ENCODE peak calls at places on chromosomes 2 and 18, in four cellular contexts. One of them, this sample, is unnamed. For H3K27me3, the result is how much of the 10 kb centered on the place peaks cover.

GRCh38 chr2:62156861-62157496 is 38.9 kb upstream of the B3GNT2 start:
- DNase-seq in IMR-90: no peak
- DNase-seq in adrenal gland: no peak
- DNase-seq in pancreas: no peak
- DNase-seq in this sample: no peak

GRCh38 chr2:240353944-240354343 is 81.5 kb upstream of the GPC1 start:
- DNase-seq in adrenal gland: no peak
- DNase-seq in pancreas: no peak
- DNase-seq in IMR-90: no peak
- DNase-seq in this sample: no peak

GRCh38 chr2:98085649-98086048 is 1.3 kb upstream of the VWA3B start:
- DNase-seq in IMR-90: no peak
- DNase-seq in adrenal gland: no peak
- DNase-seq in pancreas: no peak
- DNase-seq in this sample: no peak

GRCh38 chr2:196170202-196170680 is 1.1 kb downstream of the STK17B start:
- DNase-seq in adrenal gland: peak
- DNase-seq in IMR-90: peak
- DNase-seq in pancreas: peak
- DNase-seq in this sample: no peak

GRCh38 chr18:49137585-49137984 is 186.8 kb upstream of the SMAD7 start:
- DNase-seq in pancreas: no peak
- DNase-seq in adrenal gland: no peak
- DNase-seq in IMR-90: no peak
- DNase-seq in this sample: no peak

GRCh38 chr18:35406666-35407065 is 29.5 kb upstream of the ZNF396 start:
- DNase-seq in pancreas: no peak
- DNase-seq in IMR-90: no peak
- DNase-seq in adrenal gland: no peak
- DNase-seq in this sample: no peak

GRCh38 chr2:42092084-42092996 is 44.5 kb downstream of the PKDCC start:
- DNase-seq in adrenal gland: no peak
- DNase-seq in IMR-90: no peak
- DNase-seq in pancreas: no peak
- DNase-seq in this sample: no peak

GRCh38 chr18:3528251-3528650 is 78.3 kb downstream of the TGIF1 start:
- DNase-seq in pancreas: no peak
- DNase-seq in adrenal gland: peak
- DNase-seq in IMR-90: no peak
- DNase-seq in this sample: no peak

GRCh38 chr2:240815761-240816583 is 4.0 kb downstream of the KIF1A start:
- DNase-seq in adrenal gland: no peak
- DNase-seq in pancreas: no peak
- DNase-seq in IMR-90: no peak
- DNase-seq in this sample: no peak

GRCh38 chr2:71492112-71492511 is 38.8 kb downstream of the DYSF start:
- DNase-seq in adrenal gland: peak
- DNase-seq in IMR-90: no peak
- DNase-seq in pancreas: no peak
- DNase-seq in this sample: peak

GRCh38 chr2:88159955-88160415 is 10.2 kb upstream of the THNSL2 start:
- DNase-seq in IMR-90: peak
- DNase-seq in pancreas: no peak
- DNase-seq in adrenal gland: peak
- DNase-seq in this sample: peak

GRCh38 chr2:234911271-234911670 is 40.5 kb upstream of the SH3BP4 start:
- DNase-seq in adrenal gland: peak
- DNase-seq in IMR-90: peak
- DNase-seq in pancreas: no peak
- DNase-seq in this sample: no peak

GRCh38 chr18:63320041-63320689 is 596 bp upstream of the BCL2 start:
- DNase-seq in adrenal gland: peak
- DNase-seq in IMR-90: peak
- DNase-seq in pancreas: peak
- DNase-seq in this sample: peak

GRCh38 chr2:53646788-53647187 is 120.8 kb upstream of the CHAC2 start:
- DNase-seq in pancreas: no peak
- DNase-seq in IMR-90: no peak
- DNase-seq in adrenal gland: no peak
- DNase-seq in this sample: no peak

GRCh38 chr2:98899041-98899702 is 36.9 kb downstream of the CRACDL start:
- DNase-seq in adrenal gland: no peak
- DNase-seq in IMR-90: no peak
- DNase-seq in pancreas: no peak
- DNase-seq in this sample: no peak

GRCh38 chr2:74032909-74033261 is 48.2 kb downstream of the TET3 start:
- DNase-seq in adrenal gland: no peak
- DNase-seq in pancreas: no peak
- DNase-seq in IMR-90: no peak
- DNase-seq in this sample: no peak

GRCh38 chr2:29113027-29113686 is 2.1 kb upstream of the CLIP4 start:
- DNase-seq in adrenal gland: no peak
- DNase-seq in pancreas: no peak
- DNase-seq in IMR-90: peak
- DNase-seq in this sample: no peak

GRCh38 chr2:6864251-6864758 is 1.4 kb downstream of the CMPK2 start:
- DNase-seq in pancreas: no peak
- DNase-seq in IMR-90: no peak
- DNase-seq in adrenal gland: no peak
- DNase-seq in this sample: no peak

GRCh38 chr2:6865346-6866238 is at the start of gene CMPK2:
- DNase-seq in pancreas: peak
- DNase-seq in adrenal gland: peak
- DNase-seq in IMR-90: peak
- DNase-seq in this sample: peak

GRCh38 chr2:6864938-6865345 is 765 bp downstream of the CMPK2 start:
- DNase-seq in adrenal gland: peak
- DNase-seq in pancreas: no peak
- DNase-seq in IMR-90: no peak
- DNase-seq in this sample: peak

GRCh38 chr2:6866239-6866745 is 585 bp upstream of the CMPK2 start:
- DNase-seq in IMR-90: peak
- DNase-seq in pancreas: peak
- DNase-seq in adrenal gland: peak
- DNase-seq in this sample: no peak

DNA sequence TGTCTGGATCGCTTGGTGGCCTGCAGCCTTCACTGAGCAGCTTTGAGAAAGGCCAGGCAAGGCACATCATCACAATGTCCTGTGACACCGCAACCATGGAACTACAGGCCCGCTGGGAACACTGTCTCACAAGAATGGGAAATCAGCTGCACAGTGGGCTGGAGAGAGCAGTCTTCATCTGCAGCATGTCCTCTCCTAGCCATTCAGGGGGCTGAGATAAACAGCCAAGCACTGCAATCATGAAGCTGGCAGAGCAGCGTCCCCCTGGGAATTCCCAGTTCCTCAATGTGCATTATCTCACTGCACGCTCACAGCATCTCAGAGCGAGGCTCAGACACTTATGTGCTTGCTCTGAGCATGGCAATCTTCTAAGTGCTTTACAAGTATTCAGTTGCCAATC is 1.9 kb downstream of the CMPK2 start:
- DNase-seq in pancreas: no peak
- DNase-seq in IMR-90: no peak
- DNase-seq in adrenal gland: no peak
- DNase-seq in this sample: peak
- H3K27ac ChIP-seq in pancreas: no peak
- H3K27ac ChIP-seq in IMR-90: no peak
- H3K27ac ChIP-seq in adrenal gland: no peak
- H3K27ac ChIP-seq in this sample: peak

GRCh38 chr2:134774074-134774742 is 55.4 kb upstream of the TMEM163 start:
- DNase-seq in IMR-90: peak
- DNase-seq in pancreas: no peak
- DNase-seq in adrenal gland: peak
- DNase-seq in this sample: no peak

GRCh38 chr2:134771313-134771801 is 52.6 kb upstream of the TMEM163 start:
- DNase-seq in IMR-90: no peak
- DNase-seq in adrenal gland: no peak
- DNase-seq in pancreas: no peak
- DNase-seq in this sample: no peak

GRCh38 chr2:134772493-134773169 is 53.8 kb upstream of the TMEM163 start:
- DNase-seq in adrenal gland: no peak
- DNase-seq in IMR-90: no peak
- DNase-seq in pancreas: no peak
- DNase-seq in this sample: no peak

GRCh38 chr2:134774786-134775641 is 56.2 kb upstream of the TMEM163 start:
- DNase-seq in adrenal gland: no peak
- DNase-seq in pancreas: no peak
- DNase-seq in IMR-90: no peak
- DNase-seq in this sample: no peak

DNA sequence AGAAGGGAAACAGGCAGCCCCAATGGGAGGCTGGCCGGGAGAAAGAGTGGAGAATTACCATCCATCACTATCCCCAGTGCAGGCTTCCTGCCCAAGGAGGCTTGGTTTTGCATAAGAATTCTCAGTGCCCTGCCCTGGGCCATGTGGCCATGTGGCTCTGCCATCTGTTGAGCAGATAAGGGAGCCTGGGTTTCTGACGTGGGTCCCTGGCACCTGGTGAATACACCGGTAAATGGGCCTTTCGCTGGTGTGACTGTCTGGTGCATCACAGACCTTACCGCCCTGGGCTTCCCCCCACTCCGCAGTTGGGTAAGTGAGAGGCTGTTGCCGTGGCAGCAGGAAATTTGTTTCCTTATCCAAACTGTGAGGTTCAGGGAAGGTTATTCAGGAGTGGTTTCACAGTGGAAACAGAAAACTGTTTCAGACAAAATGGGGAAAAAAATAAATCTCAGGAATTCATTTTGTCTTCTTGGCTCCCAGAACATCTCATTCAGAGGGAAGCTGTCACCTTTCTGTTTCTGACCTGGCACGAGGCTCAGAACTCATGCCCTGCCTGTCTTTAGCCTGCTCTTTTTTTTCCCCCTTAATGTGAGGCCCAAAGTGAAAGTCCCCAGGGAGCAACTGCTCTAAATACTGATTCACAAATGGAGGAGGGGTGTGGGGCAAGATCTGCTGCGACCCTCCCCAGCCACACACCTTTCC is 54.7 kb upstream of the TMEM163 start:
- DNase-seq in IMR-90: no peak
- DNase-seq in adrenal gland: peak
- DNase-seq in pancreas: peak
- DNase-seq in this sample: no peak
- H3K27me3 ChIP-seq in IMR-90: under half
- H3K27me3 ChIP-seq in adrenal gland: under half
- H3K27me3 ChIP-seq in pancreas: under half
- H3K27me3 ChIP-seq in this sample: under half

DNA sequence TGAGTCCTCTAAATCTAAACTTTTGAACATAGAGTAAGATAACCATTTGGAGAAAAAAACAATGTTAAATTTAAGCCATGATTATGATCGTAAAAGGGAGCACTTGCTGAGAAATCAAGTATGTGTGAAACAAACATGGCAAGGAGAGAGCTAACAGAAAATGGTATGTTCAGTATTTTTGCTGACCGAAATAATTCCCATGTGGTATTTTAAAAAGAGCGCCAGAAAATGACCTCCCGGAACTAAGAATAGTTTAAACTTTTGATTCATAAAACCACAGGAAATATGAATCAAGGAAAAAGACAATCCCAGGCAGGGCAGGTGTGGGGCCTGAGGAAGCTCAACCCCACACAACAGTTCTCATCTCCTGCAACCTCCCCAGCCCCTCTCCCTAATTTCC is 74.2 kb downstream of the DOCK10 start:
- DNase-seq in adrenal gland: no peak
- DNase-seq in pancreas: no peak
- DNase-seq in IMR-90: no peak
- DNase-seq in this sample: no peak
- H3K27ac ChIP-seq in adrenal gland: no peak
- H3K27ac ChIP-seq in pancreas: no peak
- H3K27ac ChIP-seq in IMR-90: no peak
- H3K27ac ChIP-seq in this sample: no peak

GRCh38 chr2:127572841-127573240 is 37.4 kb downstream of the MYO7B start:
- DNase-seq in IMR-90: no peak
- DNase-seq in adrenal gland: no peak
- DNase-seq in pancreas: no peak
- DNase-seq in this sample: no peak
- H3K27me3 ChIP-seq in IMR-90: under half
- H3K27me3 ChIP-seq in adrenal gland: under half
- H3K27me3 ChIP-seq in pancreas: under half
- H3K27me3 ChIP-seq in this sample: under half

DNA sequence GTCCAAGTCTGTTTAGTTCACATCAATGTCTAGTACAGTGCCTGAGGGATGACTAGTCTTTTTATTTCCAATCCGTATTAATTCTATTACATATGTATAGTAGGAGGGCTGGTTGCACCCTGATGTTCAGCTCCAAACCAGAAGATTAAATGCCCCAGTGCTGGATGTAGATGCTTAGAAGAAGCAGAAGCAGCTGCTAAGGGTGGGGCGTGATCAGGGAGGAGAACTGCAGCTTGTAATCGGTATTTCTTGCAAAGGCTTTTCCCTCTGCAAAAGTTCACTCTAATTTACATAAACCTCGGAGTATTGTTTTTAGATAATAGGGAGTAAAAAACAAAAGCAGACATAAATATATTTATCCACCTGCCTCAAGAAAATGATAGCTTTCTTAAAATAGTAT is 145.3 kb upstream of the ITGA4 start:
- DNase-seq in adrenal gland: no peak
- DNase-seq in IMR-90: no peak
- DNase-seq in pancreas: no peak
- DNase-seq in this sample: no peak
- H3K27ac ChIP-seq in adrenal gland: no peak
- H3K27ac ChIP-seq in IMR-90: no peak
- H3K27ac ChIP-seq in pancreas: no peak
- H3K27ac ChIP-seq in this sample: peak

DNA sequence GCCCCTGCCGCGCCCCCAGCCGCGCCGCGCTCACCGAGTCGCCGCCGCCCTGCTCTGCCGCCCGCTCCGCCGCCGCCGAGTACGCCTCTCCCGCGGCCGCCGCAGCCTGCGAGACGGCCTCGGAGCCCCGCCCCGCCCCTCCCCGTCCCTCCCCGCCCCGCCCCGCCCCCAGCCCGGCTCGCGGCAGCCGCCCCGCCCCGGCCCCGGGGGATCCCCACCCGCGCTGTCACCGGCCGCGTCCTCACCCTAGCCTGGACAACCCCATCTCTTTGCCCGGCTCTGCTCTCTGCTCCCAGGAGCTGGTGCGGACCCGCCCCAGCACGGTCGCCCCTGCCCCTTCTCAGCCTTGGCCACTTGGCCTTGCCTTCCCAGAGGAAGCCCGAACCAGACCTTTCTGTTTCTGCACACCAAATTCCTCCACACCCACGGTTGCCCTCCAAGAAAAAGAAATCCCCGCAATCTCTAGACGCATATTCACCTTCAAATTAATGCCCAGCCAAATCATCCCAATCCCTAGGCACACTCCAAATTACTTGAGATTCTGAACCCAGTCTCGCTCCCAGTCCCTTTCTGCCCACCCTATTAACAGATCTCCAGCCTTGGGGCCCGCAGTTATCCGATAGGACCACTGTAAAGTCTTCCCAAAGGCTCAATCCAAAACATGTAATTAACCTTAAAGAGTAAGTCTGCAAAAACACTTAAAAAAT is at the start of gene CYRIA:
- DNase-seq in adrenal gland: peak
- DNase-seq in IMR-90: no peak
- DNase-seq in pancreas: peak
- DNase-seq in this sample: peak
- H3K27me3 ChIP-seq in adrenal gland: under half
- H3K27me3 ChIP-seq in IMR-90: under half
- H3K27me3 ChIP-seq in pancreas: under half
- H3K27me3 ChIP-seq in this sample: under half

GRCh38 chr2:86790134-86790827 is 432 bp downstream of the CD8A start:
- DNase-seq in pancreas: no peak
- DNase-seq in adrenal gland: no peak
- DNase-seq in IMR-90: no peak
- DNase-seq in this sample: no peak
- H3K27ac ChIP-seq in pancreas: no peak
- H3K27ac ChIP-seq in adrenal gland: no peak
- H3K27ac ChIP-seq in IMR-90: no peak
- H3K27ac ChIP-seq in this sample: no peak